ENCODE peak calls at places on chromosomes 3 and 15, in six cellular contexts. U is tibial nerve, G is bronchial epithelial cell, P is lower lobe of right lung, N is upper lobe of right lung, H is fibroblast of lung. Z is an unnamed sample. For H3K36me3, the result is how much of the 10 kb centered on the place peaks cover.

GRCh38 chr15:98866503-98866902 is 141.1 kb downstream of the PGPEP1L start:
- DNase-seq in H (peak), N (no peak), G (peak), P (no peak), U (no peak), Z (no peak)

GRCh38 chr15:63231717-63232116 is 42.3 kb downstream of the RAB8B start:
- DNase-seq in N (no peak), P (no peak), H (peak), G (no peak), U (no peak), Z (no peak)

GRCh38 chr15:57640935-57641682 is 49.4 kb downstream of the MYZAP start:
- DNase-seq in N (no peak), U (no peak), P (no peak), H (peak), G (peak), Z (no peak)

GRCh38 chr3:72439321-72440183 is 408.7 kb downstream of the SHQ1 start:
- DNase-seq in P (no peak), N (no peak), U (no peak), G (no peak), H (no peak), Z (no peak)

GRCh38 chr15:93485922-93486327 is 396.9 kb upstream of the RGMA start:
- DNase-seq in P (no peak), U (peak), N (no peak), H (no peak), G (peak), Z (no peak)

GRCh38 chr3:174397848-174398247 is 461.3 kb upstream of the NAALADL2 start:
- DNase-seq in G (peak), H (peak), P (no peak), N (no peak), U (no peak), Z (no peak)

GRCh38 chr3:116848402-116848801 is 138.8 kb downstream of the TUSC7 start:
- DNase-seq in G (no peak), P (no peak), H (no peak), U (no peak), N (no peak), Z (no peak)

GRCh38 chr15:98843844-98844243 is 163.7 kb downstream of the PGPEP1L start:
- DNase-seq in H (no peak), G (no peak), P (no peak), N (no peak), U (no peak), Z (no peak)

GRCh38 chr3:122464659-122465058 is 48.8 kb upstream of the WDR5B start:
- DNase-seq in U (no peak), N (no peak), G (no peak), H (no peak), P (no peak), Z (no peak)

GRCh38 chr15:78830514-78831228 is 19.4 kb upstream of the ADAMTS7 start:
- DNase-seq in N (no peak), H (no peak), U (no peak), P (peak), G (no peak), Z (no peak)

GRCh38 chr3:73413619-73414018 is 211.1 kb downstream of the PDZRN3 start:
- DNase-seq in N (no peak), H (no peak), P (no peak), G (no peak), U (no peak), Z (no peak)

GRCh38 chr15:44695274-44695673 is 15.8 kb downstream of the PATL2 start:
- DNase-seq in U (no peak), H (no peak), P (no peak), N (no peak), G (no peak), Z (no peak)

GRCh38 chr3:60160792-60161175 is 1090.5 kb downstream of the FHIT start:
- DNase-seq in H (peak), G (no peak), N (no peak), U (no peak), P (no peak), Z (no peak)

GRCh38 chr3:79052054-79052681 is 715.6 kb downstream of the ROBO1 start:
- DNase-seq in G (no peak), P (no peak), N (no peak), H (peak), U (no peak), Z (no peak)

GRCh38 chr3:67292356-67293225 is 294.5 kb downstream of the KBTBD8 start:
- DNase-seq in H (peak), U (peak), G (peak), P (peak), N (no peak), Z (no peak)

GRCh38 chr3:27578032-27578431 is 93.8 kb upstream of the SLC4A7 start:
- DNase-seq in G (no peak), U (no peak), H (no peak), P (no peak), N (no peak), Z (no peak)

GRCh38 chr3:81349941-81350340 is 411.5 kb downstream of the GBE1 start:
- DNase-seq in N (no peak), G (no peak), H (no peak), U (no peak), P (no peak), Z (no peak)

GRCh38 chr3:5231536-5231935 is 44.0 kb downstream of the EDEM1 start:
- DNase-seq in P (no peak), H (no peak), G (no peak), N (no peak), U (no peak), Z (no peak)

GRCh38 chr15:40308844-40309189 is 1.1 kb upstream of the PLCB2 start:
- DNase-seq in N (peak), U (no peak), G (no peak), P (peak), H (no peak), Z (no peak)

GRCh38 chr15:67422296-67422695 is 98.6 kb upstream of the C15orf61 start:
- DNase-seq in U (no peak), P (no peak), H (no peak), N (no peak), G (no peak), Z (no peak)
- TF ChIP-seq CTCF in U (no peak), P (no peak), H (no peak), N (no peak), G (no peak), Z (no peak)

GRCh38 chr15:68290715-68291114 is 13.2 kb downstream of the FEM1B start:
- DNase-seq in H (no peak), U (no peak), P (no peak), G (no peak), N (no peak), Z (no peak)

GRCh38 chr15:68295430-68295829 is 17.9 kb downstream of the FEM1B start:
- DNase-seq in P (no peak), G (no peak), N (no peak), U (no peak), H (no peak), Z (no peak)

GRCh38 chr15:68289621-68290352 is 12.2 kb downstream of the FEM1B start:
- DNase-seq in N (no peak), U (no peak), G (no peak), H (no peak), P (no peak), Z (no peak)

GRCh38 chr15:68292967-68293366 is 15.4 kb downstream of the FEM1B start:
- DNase-seq in P (no peak), U (no peak), N (no peak), G (no peak), H (no peak), Z (no peak)

GRCh38 chr15:68292157-68292781 is 14.7 kb downstream of the FEM1B start:
- DNase-seq in N (no peak), H (no peak), G (no peak), P (no peak), U (no peak), Z (no peak)
- H3K4me3 ChIP-seq in N (no peak), H (no peak), G (no peak), P (no peak), U (no peak), Z (no peak)

DNA sequence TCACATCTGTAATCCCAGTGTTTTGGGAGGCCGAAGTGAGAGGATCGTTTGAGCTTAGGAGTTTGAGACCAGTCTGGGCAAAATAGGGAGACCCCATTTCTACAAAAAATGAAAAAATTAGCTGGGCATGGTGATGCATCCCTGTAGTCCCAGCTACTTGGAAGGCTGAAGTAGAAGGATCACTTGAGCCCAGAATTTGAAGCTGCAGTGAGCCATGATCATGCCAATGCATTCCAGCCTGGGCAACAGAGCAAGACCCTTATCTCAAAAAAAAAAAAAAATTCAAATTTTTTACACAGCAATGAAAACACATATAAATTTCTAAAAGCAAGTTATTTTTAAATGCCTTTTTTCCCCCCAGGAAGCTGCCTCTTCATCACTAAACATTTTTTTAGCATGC is 45.5 kb upstream of the IGDCC4 start:
- DNase-seq in H (no peak), G (no peak), N (no peak), U (no peak), P (no peak), Z (no peak)
- H3K36me3 ChIP-seq in H (under half), G (under half), N (half or more), U (half or more), P (half or more), Z (under half)

DNA sequence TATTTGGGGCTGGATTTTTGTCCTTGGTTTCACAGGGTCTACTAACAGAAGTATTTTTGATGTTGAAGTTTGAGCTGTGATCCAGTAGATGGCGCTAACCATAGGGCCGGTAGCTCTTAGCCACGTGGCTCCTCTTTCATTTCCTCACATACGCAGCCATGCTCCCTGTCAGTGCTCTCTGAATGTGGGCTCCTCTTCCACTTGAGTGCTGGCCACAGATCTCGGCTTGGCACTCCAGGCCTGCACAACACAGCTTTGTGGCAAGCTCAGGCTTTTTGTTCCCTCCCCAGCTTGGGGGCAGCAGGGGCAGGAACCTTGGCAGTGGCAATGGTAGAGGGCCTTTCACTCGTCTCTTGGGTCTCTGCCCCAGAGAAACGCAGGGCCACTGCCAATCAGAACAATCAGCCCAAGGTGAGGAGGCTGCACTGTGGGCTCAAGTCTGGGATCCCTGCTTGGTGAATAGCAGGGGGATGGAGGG is 18.6 kb upstream of the DNAAF4 start:
- DNase-seq in G (peak), N (no peak), P (no peak), U (no peak), H (peak), Z (no peak)
- TF ChIP-seq CTCF in G (peak), N (peak), P (peak), U (no peak), H (peak), Z (peak)

Z was measured in BJ.